ENCODE peak calls at places on chromosomes 3 and 15, in nine cellular contexts. One of them, this sample, is unnamed. For H3K4me1, the result is how much of the 10 kb centered on the place peaks cover.

GRCh38 chr3:66140763-66141372 is 79.9 kb upstream of the SLC25A26 start:
- DNase-seq in cardiac muscle cell: no peak
- DNase-seq in heart left ventricle: no peak
- DNase-seq in IMR-90: no peak
- DNase-seq in thoracic aorta: no peak
- DNase-seq in transverse colon: no peak
- DNase-seq in OCI-LY7: no peak
- DNase-seq in hepatocyte: no peak
- DNase-seq in fibroblast of lung: peak
- DNase-seq in this sample: no peak

GRCh38 chr3:120678984-120679383 is 3.1 kb downstream of the HGD start:
- DNase-seq in OCI-LY7: peak
- DNase-seq in heart left ventricle: no peak
- DNase-seq in hepatocyte: no peak
- DNase-seq in cardiac muscle cell: no peak
- DNase-seq in transverse colon: no peak
- DNase-seq in fibroblast of lung: peak
- DNase-seq in thoracic aorta: no peak
- DNase-seq in IMR-90: no peak
- DNase-seq in this sample: no peak

GRCh38 chr15:27842526-27842925 is 256.6 kb downstream of the OCA2 start:
- DNase-seq in heart left ventricle: no peak
- DNase-seq in hepatocyte: no peak
- DNase-seq in fibroblast of lung: peak
- DNase-seq in thoracic aorta: no peak
- DNase-seq in cardiac muscle cell: no peak
- DNase-seq in OCI-LY7: no peak
- DNase-seq in transverse colon: no peak
- DNase-seq in IMR-90: no peak
- DNase-seq in this sample: no peak

GRCh38 chr3:23051240-23052140 is 151.6 kb upstream of the UBE2E2 start:
- DNase-seq in heart left ventricle: no peak
- DNase-seq in IMR-90: no peak
- DNase-seq in fibroblast of lung: no peak
- DNase-seq in hepatocyte: no peak
- DNase-seq in cardiac muscle cell: no peak
- DNase-seq in OCI-LY7: no peak
- DNase-seq in thoracic aorta: no peak
- DNase-seq in transverse colon: no peak
- DNase-seq in this sample: no peak

GRCh38 chr3:171566803-171567422 is 106.7 kb upstream of the TNIK start:
- DNase-seq in thoracic aorta: no peak
- DNase-seq in OCI-LY7: peak
- DNase-seq in fibroblast of lung: peak
- DNase-seq in cardiac muscle cell: peak
- DNase-seq in heart left ventricle: no peak
- DNase-seq in IMR-90: peak
- DNase-seq in transverse colon: no peak
- DNase-seq in hepatocyte: peak
- DNase-seq in this sample: no peak

GRCh38 chr3:16494906-16495580 is 18.5 kb downstream of the RFTN1 start:
- DNase-seq in transverse colon: no peak
- DNase-seq in thoracic aorta: no peak
- DNase-seq in cardiac muscle cell: no peak
- DNase-seq in heart left ventricle: no peak
- DNase-seq in fibroblast of lung: peak
- DNase-seq in hepatocyte: no peak
- DNase-seq in IMR-90: no peak
- DNase-seq in OCI-LY7: no peak
- DNase-seq in this sample: no peak

GRCh38 chr3:51715231-51716058 is 8.6 kb downstream of the GRM2 start:
- DNase-seq in thoracic aorta: no peak
- DNase-seq in cardiac muscle cell: no peak
- DNase-seq in fibroblast of lung: no peak
- DNase-seq in IMR-90: no peak
- DNase-seq in hepatocyte: peak
- DNase-seq in OCI-LY7: no peak
- DNase-seq in heart left ventricle: no peak
- DNase-seq in transverse colon: no peak
- DNase-seq in this sample: no peak

GRCh38 chr3:4426261-4426781 is 40.7 kb downstream of the SUMF1 start:
- DNase-seq in IMR-90: peak
- DNase-seq in fibroblast of lung: peak
- DNase-seq in transverse colon: no peak
- DNase-seq in cardiac muscle cell: no peak
- DNase-seq in hepatocyte: no peak
- DNase-seq in OCI-LY7: no peak
- DNase-seq in thoracic aorta: no peak
- DNase-seq in heart left ventricle: no peak
- DNase-seq in this sample: no peak

GRCh38 chr3:57226156-57226555 is 1.4 kb upstream of the APPL1 start:
- DNase-seq in IMR-90: no peak
- DNase-seq in hepatocyte: no peak
- DNase-seq in fibroblast of lung: no peak
- DNase-seq in OCI-LY7: no peak
- DNase-seq in transverse colon: no peak
- DNase-seq in thoracic aorta: no peak
- DNase-seq in heart left ventricle: no peak
- DNase-seq in cardiac muscle cell: no peak
- DNase-seq in this sample: no peak

GRCh38 chr3:37466660-37467359 is 292.4 kb upstream of the LRRFIP2 start:
- DNase-seq in thoracic aorta: no peak
- DNase-seq in hepatocyte: no peak
- DNase-seq in transverse colon: no peak
- DNase-seq in fibroblast of lung: no peak
- DNase-seq in OCI-LY7: no peak
- DNase-seq in cardiac muscle cell: no peak
- DNase-seq in IMR-90: no peak
- DNase-seq in heart left ventricle: peak
- DNase-seq in this sample: no peak

GRCh38 chr3:172201990-172202318 is 162.6 kb downstream of the FNDC3B start:
- DNase-seq in OCI-LY7: no peak
- DNase-seq in transverse colon: no peak
- DNase-seq in IMR-90: peak
- DNase-seq in hepatocyte: peak
- DNase-seq in heart left ventricle: no peak
- DNase-seq in thoracic aorta: no peak
- DNase-seq in cardiac muscle cell: no peak
- DNase-seq in fibroblast of lung: peak
- DNase-seq in this sample: no peak

GRCh38 chr3:149941186-149941585 is 29.5 kb downstream of the PFN2 start:
- DNase-seq in OCI-LY7: no peak
- DNase-seq in transverse colon: no peak
- DNase-seq in IMR-90: peak
- DNase-seq in heart left ventricle: no peak
- DNase-seq in hepatocyte: no peak
- DNase-seq in thoracic aorta: no peak
- DNase-seq in fibroblast of lung: peak
- DNase-seq in cardiac muscle cell: no peak
- DNase-seq in this sample: no peak

GRCh38 chr3:170128259-170128976 is 53.1 kb downstream of the PHC3 start:
- DNase-seq in fibroblast of lung: no peak
- DNase-seq in OCI-LY7: peak
- DNase-seq in cardiac muscle cell: no peak
- DNase-seq in hepatocyte: no peak
- DNase-seq in transverse colon: peak
- DNase-seq in thoracic aorta: no peak
- DNase-seq in IMR-90: no peak
- DNase-seq in heart left ventricle: no peak
- DNase-seq in this sample: no peak

GRCh38 chr3:63354160-63354559 is 76.1 kb downstream of the SYNPR start:
- DNase-seq in cardiac muscle cell: no peak
- DNase-seq in IMR-90: no peak
- DNase-seq in transverse colon: no peak
- DNase-seq in thoracic aorta: no peak
- DNase-seq in hepatocyte: no peak
- DNase-seq in OCI-LY7: no peak
- DNase-seq in fibroblast of lung: peak
- DNase-seq in heart left ventricle: no peak
- DNase-seq in this sample: no peak

GRCh38 chr3:72738752-72739520 is 109.3 kb downstream of the SHQ1 start:
- DNase-seq in IMR-90: no peak
- DNase-seq in cardiac muscle cell: peak
- DNase-seq in hepatocyte: peak
- DNase-seq in fibroblast of lung: peak
- DNase-seq in heart left ventricle: peak
- DNase-seq in transverse colon: peak
- DNase-seq in OCI-LY7: peak
- DNase-seq in thoracic aorta: no peak
- DNase-seq in this sample: peak

DNA sequence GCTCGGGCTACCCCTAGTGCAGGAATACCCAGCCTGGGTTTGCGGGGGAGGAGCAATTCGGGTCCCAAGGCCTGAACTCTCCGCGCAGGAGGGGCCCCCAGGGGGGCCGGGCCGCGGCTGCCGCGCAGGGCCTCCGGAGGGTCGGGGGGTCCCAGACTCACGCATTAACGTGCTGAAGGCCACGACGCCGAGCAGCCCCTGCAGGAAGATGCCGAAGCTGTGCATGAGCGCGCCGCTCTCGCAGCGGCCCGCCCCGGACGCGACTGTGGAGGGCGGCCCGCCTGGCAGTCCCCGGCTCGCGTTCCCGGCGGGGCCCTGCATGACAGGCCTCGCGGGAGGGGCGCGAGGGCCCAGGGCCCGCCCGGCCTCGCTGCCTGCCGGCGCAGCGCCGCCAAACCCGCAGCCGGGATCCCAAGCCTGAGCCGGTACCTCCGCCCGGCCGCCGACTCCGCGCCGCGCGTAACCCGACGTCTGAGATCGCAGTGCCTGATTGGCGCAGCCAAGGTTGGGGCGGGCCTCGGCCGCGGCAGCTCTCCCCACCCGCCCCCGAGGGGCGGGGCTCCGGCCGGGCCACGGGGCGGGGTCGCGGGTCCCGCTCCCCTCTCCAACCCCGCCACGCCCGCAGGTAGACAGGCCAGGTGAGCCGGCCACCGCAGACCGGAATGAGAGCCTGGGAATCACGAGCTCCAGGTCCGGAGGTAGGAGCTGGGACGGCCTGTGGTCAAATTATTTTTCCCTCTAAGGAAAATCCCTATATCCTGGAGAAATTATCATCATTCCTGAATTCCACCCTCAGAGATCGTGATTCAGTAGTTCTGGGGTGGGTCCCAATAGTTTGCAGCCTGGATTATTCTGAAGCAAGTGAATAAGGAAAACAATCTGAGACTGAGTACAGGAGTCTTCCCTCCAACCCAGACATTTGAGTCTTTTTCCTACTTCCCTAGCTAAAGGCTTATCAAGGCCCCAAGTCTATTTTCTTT is at the start of gene STIMATE:
- DNase-seq in IMR-90: peak
- DNase-seq in OCI-LY7: peak
- DNase-seq in thoracic aorta: peak
- DNase-seq in transverse colon: peak
- DNase-seq in cardiac muscle cell: peak
- DNase-seq in hepatocyte: peak
- DNase-seq in fibroblast of lung: peak
- DNase-seq in heart left ventricle: peak
- DNase-seq in this sample: peak
- TF ChIP-seq CTCF in IMR-90: no peak
- TF ChIP-seq CTCF in OCI-LY7: no peak
- TF ChIP-seq CTCF in thoracic aorta: no peak
- TF ChIP-seq CTCF in transverse colon: no peak
- TF ChIP-seq CTCF in cardiac muscle cell: no peak
- TF ChIP-seq CTCF in hepatocyte: no peak
- TF ChIP-seq CTCF in fibroblast of lung: peak
- TF ChIP-seq CTCF in heart left ventricle: no peak
- TF ChIP-seq CTCF in this sample: no peak

DNA sequence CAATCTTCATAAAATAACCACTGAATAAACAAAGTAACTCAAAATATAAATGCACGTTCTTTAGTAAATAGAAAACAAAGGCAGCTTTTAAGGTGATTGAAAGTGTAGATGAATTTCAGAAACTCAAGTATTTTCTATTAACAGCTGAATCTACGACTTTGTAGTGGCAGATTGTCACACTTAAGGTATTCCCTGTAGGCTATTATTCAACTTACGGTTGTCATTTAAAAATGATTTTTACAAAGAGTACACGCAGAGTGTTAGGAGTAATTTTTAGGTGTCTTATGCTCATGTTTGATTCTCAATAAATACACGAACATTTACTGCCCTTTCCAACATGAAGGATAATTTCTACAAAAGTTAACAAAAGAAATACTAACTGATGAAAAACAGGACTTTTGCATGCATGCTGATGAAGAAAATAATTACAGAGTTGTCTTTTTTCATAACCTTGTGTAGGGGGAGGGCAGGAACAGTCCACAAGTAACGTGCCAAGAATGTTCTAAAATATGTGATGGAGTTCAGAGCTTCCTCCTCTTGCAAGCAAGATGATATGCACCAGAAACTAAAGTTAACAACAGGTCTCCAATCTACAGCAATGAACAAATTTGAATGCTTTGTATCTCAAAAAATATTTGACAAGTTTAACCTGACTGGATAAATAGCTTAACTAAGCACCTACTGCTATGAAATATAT is 16.7 kb downstream of the DCBLD2 start:
- DNase-seq in OCI-LY7: no peak
- DNase-seq in thoracic aorta: no peak
- DNase-seq in fibroblast of lung: peak
- DNase-seq in transverse colon: no peak
- DNase-seq in cardiac muscle cell: no peak
- DNase-seq in hepatocyte: no peak
- DNase-seq in IMR-90: peak
- DNase-seq in heart left ventricle: no peak
- DNase-seq in this sample: no peak
- H3K4me1 ChIP-seq in OCI-LY7: under half
- H3K4me1 ChIP-seq in thoracic aorta: under half
- H3K4me1 ChIP-seq in fibroblast of lung: under half
- H3K4me1 ChIP-seq in transverse colon: under half
- H3K4me1 ChIP-seq in cardiac muscle cell: under half
- H3K4me1 ChIP-seq in hepatocyte: under half
- H3K4me1 ChIP-seq in IMR-90: under half
- H3K4me1 ChIP-seq in heart left ventricle: under half
- H3K4me1 ChIP-seq in this sample: under half

GRCh38 chr15:87623832-87624231 is 632.7 kb downstream of the NTRK3 start:
- DNase-seq in hepatocyte: no peak
- DNase-seq in fibroblast of lung: no peak
- DNase-seq in IMR-90: no peak
- DNase-seq in transverse colon: no peak
- DNase-seq in thoracic aorta: no peak
- DNase-seq in OCI-LY7: peak
- DNase-seq in heart left ventricle: no peak
- DNase-seq in cardiac muscle cell: peak
- DNase-seq in this sample: peak
- TF ChIP-seq CTCF in hepatocyte: no peak
- TF ChIP-seq CTCF in fibroblast of lung: peak
- TF ChIP-seq CTCF in IMR-90: no peak
- TF ChIP-seq CTCF in transverse colon: no peak
- TF ChIP-seq CTCF in thoracic aorta: no peak
- TF ChIP-seq CTCF in OCI-LY7: peak
- TF ChIP-seq CTCF in heart left ventricle: no peak
- TF ChIP-seq CTCF in cardiac muscle cell: peak
- TF ChIP-seq CTCF in this sample: peak

DNA sequence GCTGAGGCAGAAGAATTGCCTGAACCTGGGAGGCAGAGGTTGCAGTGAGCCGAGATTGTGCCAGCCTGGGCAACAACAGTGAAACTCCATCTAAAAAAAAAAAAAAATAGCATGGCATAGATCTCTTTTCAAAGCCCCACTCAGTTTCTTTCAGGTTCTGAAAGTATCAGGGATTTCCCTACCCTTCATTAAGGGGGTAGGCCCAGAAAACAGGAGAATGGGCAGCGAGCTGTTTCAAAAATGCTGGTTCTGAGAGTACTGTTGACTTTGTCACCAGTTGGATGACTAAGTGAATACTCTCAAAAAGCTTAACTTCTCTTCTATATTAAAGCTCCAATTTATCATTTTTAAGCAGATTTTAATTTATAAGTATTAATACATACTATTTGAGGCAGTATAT is 72.8 kb downstream of the ARHGAP31 start:
- DNase-seq in IMR-90: no peak
- DNase-seq in hepatocyte: no peak
- DNase-seq in heart left ventricle: no peak
- DNase-seq in cardiac muscle cell: no peak
- DNase-seq in transverse colon: no peak
- DNase-seq in fibroblast of lung: no peak
- DNase-seq in OCI-LY7: no peak
- DNase-seq in thoracic aorta: no peak
- DNase-seq in this sample: no peak
- H3K4me1 ChIP-seq in IMR-90: under half
- H3K4me1 ChIP-seq in hepatocyte: under half
- H3K4me1 ChIP-seq in heart left ventricle: under half
- H3K4me1 ChIP-seq in cardiac muscle cell: under half
- H3K4me1 ChIP-seq in transverse colon: under half
- H3K4me1 ChIP-seq in fibroblast of lung: under half
- H3K4me1 ChIP-seq in OCI-LY7: under half
- H3K4me1 ChIP-seq in thoracic aorta: under half
- H3K4me1 ChIP-seq in this sample: under half